ENCODE peak calls at places on chromosomes 7 and 10, in seven cellular contexts. T is AG08395; M is PC-9; F is iris pigment epithelial cell; Z is GM18507; E is AG10803; Q is activated CD4-positive, alpha-beta T cell treated with anti-CD3 and anti-CD28 coated beads for 48 hours. L is an unnamed sample.

GRCh38 chr10:71081229-71081560 is 131.2 kb upstream of the UNC5B start:
- DNase-seq in E (no peak), T (no peak), Z (no peak), Q (no peak), M (no peak), F (no peak), L (no peak)

GRCh38 chr10:78443900-78444571 is 410.4 kb downstream of the RPS24 start:
- DNase-seq in M (no peak), Q (no peak), F (no peak), T (no peak), E (no peak), Z (no peak), L (no peak)

GRCh38 chr10:86635402-86635801 is 18.9 kb upstream of the OPN4 start:
- DNase-seq in Z (no peak), M (no peak), T (peak), F (peak), Q (no peak), E (peak), L (peak)

GRCh38 chr10:47334627-47335026 is 12.4 kb downstream of the GDF2 start:
- DNase-seq in Q (no peak), T (no peak), Z (no peak), M (no peak), E (no peak), F (no peak), L (no peak)

GRCh38 chr7:26360606-26361005 is 68.9 kb downstream of the SNX10 start:
- DNase-seq in E (no peak), Z (no peak), M (no peak), T (no peak), Q (no peak), F (no peak), L (no peak)

GRCh38 chr7:98573816-98574215 is 43.3 kb upstream of the NPTX2 start:
- DNase-seq in E (no peak), F (no peak), Q (no peak), M (no peak), T (no peak), Z (no peak), L (no peak)

GRCh38 chr7:130393095-130393494 is 12.8 kb downstream of the CPA1 start:
- DNase-seq in Z (no peak), F (peak), E (peak), Q (no peak), T (peak), M (no peak), L (peak)

GRCh38 chr7:98250789-98251188 is 1.2 kb downstream of the TECPR1 start:
- DNase-seq in Q (peak), Z (no peak), M (peak), T (no peak), E (no peak), F (no peak), L (no peak)

GRCh38 chr7:91425149-91425548 is 160.9 kb downstream of the FZD1 start:
- DNase-seq in T (no peak), Q (no peak), E (no peak), F (no peak), Z (no peak), M (no peak), L (no peak)

GRCh38 chr10:74118794-74119193 is 31.8 kb downstream of the AP3M1 start:
- DNase-seq in T (peak), E (no peak), Z (no peak), M (peak), F (peak), Q (no peak), L (peak)

GRCh38 chr7:158991824-158992621 is 135.7 kb downstream of the DYNC2I1 start:
- DNase-seq in Q (no peak), E (no peak), M (no peak), Z (no peak), F (no peak), T (no peak), L (no peak)

GRCh38 chr10:26211781-26212444 is 4.7 kb upstream of the GAD2 start:
- DNase-seq in E (no peak), F (no peak), T (no peak), Z (no peak), Q (no peak), M (no peak), L (no peak)

GRCh38 chr7:65302883-65303282 is 70.8 kb upstream of the ZNF92 start:
- DNase-seq in T (no peak), M (no peak), E (no peak), F (no peak), Z (no peak), Q (no peak), L (no peak)

GRCh38 chr10:6530211-6530840 is 49.8 kb downstream of the PRKCQ start:
- DNase-seq in E (no peak), F (no peak), M (no peak), Q (peak), T (no peak), Z (no peak), L (no peak)

GRCh38 chr7:52179934-52180333 is 855.5 kb upstream of the POM121L12 start:
- DNase-seq in Q (no peak), F (no peak), M (no peak), T (no peak), Z (no peak), E (no peak), L (no peak)

GRCh38 chr10:5903563-5903962 is 13.5 kb downstream of the FBH1 start:
- DNase-seq in M (no peak), T (no peak), Z (no peak), Q (no peak), F (no peak), E (no peak), L (no peak)

GRCh38 chr10:17617031-17617911 is at the start of gene HACD1:
- DNase-seq in Q (peak), Z (peak), E (peak), T (peak), F (peak), M (peak), L (peak)

GRCh38 chr10:89836840-89837172 is 135.4 kb downstream of the KIF20B start:
- DNase-seq in Z (no peak), M (no peak), F (no peak), E (no peak), Q (no peak), T (no peak), L (no peak)

GRCh38 chr7:138752568-138753518 is 45.0 kb upstream of the TMEM213 start:
- DNase-seq in Q (peak), F (no peak), Z (peak), E (no peak), M (peak), T (no peak), L (no peak)

GRCh38 chr7:155985518-155986427 is 173.5 kb upstream of the SHH start:
- DNase-seq in M (no peak), Z (no peak), T (no peak), Q (no peak), E (no peak), F (no peak), L (no peak)